ENCODE peak calls at places on chromosomes 3 and 15, in four cellular contexts. M, Y, Q and Z are unnamed samples.

GRCh38 chr3:59192473-59192872 is 142.6 kb upstream of the CFAP20DC start:
- DNase-seq in M (no peak), Y (no peak), Q (peak; percentile 84), Z (peak; percentile 85)

GRCh38 chr15:25784876-25785642 is 78.1 kb downstream of the ATP10A start:
- DNase-seq in M (no peak), Y (no peak), Q (no peak), Z (peak; percentile 99)

GRCh38 chr15:99118801-99119546 is 14.1 kb downstream of the SYNM start:
- DNase-seq in M (no peak), Y (no peak), Q (no peak), Z (no peak)

GRCh38 chr3:98573231-98573728 is 20.1 kb downstream of the CPOX start:
- DNase-seq in M (peak; percentile 36), Y (peak; percentile 20), Q (peak; percentile 76), Z (peak; percentile 48)

GRCh38 chr15:100667405-100668320 is 65.3 kb downstream of the ASB7 start:
- DNase-seq in M (peak; percentile 69), Y (no peak), Q (peak; percentile 34), Z (peak; percentile 45)

GRCh38 chr15:78914027-78914764 is 30.6 kb downstream of the CTSH start:
- DNase-seq in M (no peak), Y (peak; percentile 21), Q (no peak), Z (peak; percentile 66)

GRCh38 chr3:70108072-70108471 is 108.5 kb downstream of the SAMMSON start:
- DNase-seq in M (peak; percentile 17), Y (peak; percentile 65), Q (peak; percentile 27), Z (peak; percentile 8)

GRCh38 chr3:33047842-33048834 is 48.8 kb downstream of the GLB1 start:
- DNase-seq in M (no peak), Y (no peak), Q (no peak), Z (no peak)

GRCh38 chr3:99776516-99777209 is 41.0 kb upstream of the CMSS1 start:
- DNase-seq in M (no peak), Y (no peak), Q (peak; percentile 80), Z (no peak)

GRCh38 chr3:52277972-52278509 is 408 bp downstream of the WDR82 start:
- DNase-seq in M (peak; percentile 80), Y (peak; percentile 81), Q (no peak), Z (peak; percentile 81)

GRCh38 chr15:91224750-91225380 is 124.8 kb downstream of the SV2B start:
- DNase-seq in M (peak; percentile 68), Y (peak; percentile 65), Q (peak; percentile 66), Z (peak; percentile 50)

GRCh38 chr15:23566070-23567050 is 886 bp downstream of the MKRN3 start:
- DNase-seq in M (peak; percentile 77), Y (no peak), Q (peak; percentile 68), Z (no peak)

GRCh38 chr15:70447927-70448698 is 315.2 kb downstream of the UACA start:
- DNase-seq in M (peak; percentile 57), Y (no peak), Q (no peak), Z (no peak)

GRCh38 chr3:65098400-65098799 is 410.6 kb upstream of the ADAMTS9 start:
- DNase-seq in M (no peak), Y (no peak), Q (no peak), Z (no peak)

GRCh38 chr3:40521254-40521653 is 3.5 kb upstream of the ZNF621 start:
- DNase-seq in M (no peak), Y (no peak), Q (no peak), Z (no peak)

GRCh38 chr15:101250331-101250730 is 1.5 kb downstream of the CHSY1 start:
- DNase-seq in M (no peak), Y (peak; percentile 18), Q (peak; percentile 62), Z (peak; percentile 90)

GRCh38 chr3:57164606-57165573 is at the start of gene IL17RD:
- DNase-seq in M (peak; percentile 98), Y (peak; percentile 96), Q (peak; percentile 82), Z (peak; percentile 93)

GRCh38 chr3:69698728-69699127 is 40.5 kb upstream of the MITF start:
- DNase-seq in M (no peak), Y (no peak), Q (no peak), Z (peak; percentile 49)

GRCh38 chr3:22263042-22263441 is 512.0 kb upstream of the ZNF385D start:
- DNase-seq in M (no peak), Y (no peak), Q (peak; percentile 89), Z (peak; percentile 87)
- TF ChIP-seq EZH2phosphoT487 in M (no peak), Y (no peak), Q (no peak), Z (no peak)

GRCh38 chr15:92908369-92909057 is 8.4 kb downstream of the CHD2 start:
- DNase-seq in M (no peak), Y (no peak), Q (no peak), Z (no peak)
- H3K4me1 ChIP-seq in M (peaks cover 35% of the 10 kb centered on the region), Y (peaks cover 37% of the 10 kb centered on the region), Q (peaks cover 51% of the 10 kb centered on the region), Z (peaks cover 64% of the 10 kb centered on the region)

GRCh38 chr15:60009581-60010379 is 5.7 kb downstream of the FOXB1 start:
- DNase-seq in M (no peak), Y (peak; percentile 56), Q (no peak), Z (no peak)
- TF ChIP-seq EZH2phosphoT487 in M (no peak), Y (no peak), Q (no peak), Z (no peak)

GRCh38 chr3:15795563-15796308 is 2.0 kb downstream of the ANKRD28 start:
- DNase-seq in M (no peak), Y (no peak), Q (peak; percentile 53), Z (peak; percentile 86)
- H3K4me1 ChIP-seq in M (peaks cover 16% of the 10 kb centered on the region), Y (peaks cover 45% of the 10 kb centered on the region), Q (peaks cover 59% of the 10 kb centered on the region), Z (peaks cover 40% of the 10 kb centered on the region)

GRCh38 chr3:131178710-131179375 is 152.2 kb downstream of the NEK11 start:
- DNase-seq in M (no peak), Y (no peak), Q (no peak), Z (no peak)
- TF ChIP-seq EZH2phosphoT487 in M (no peak), Y (no peak), Q (no peak), Z (no peak)

DNA sequence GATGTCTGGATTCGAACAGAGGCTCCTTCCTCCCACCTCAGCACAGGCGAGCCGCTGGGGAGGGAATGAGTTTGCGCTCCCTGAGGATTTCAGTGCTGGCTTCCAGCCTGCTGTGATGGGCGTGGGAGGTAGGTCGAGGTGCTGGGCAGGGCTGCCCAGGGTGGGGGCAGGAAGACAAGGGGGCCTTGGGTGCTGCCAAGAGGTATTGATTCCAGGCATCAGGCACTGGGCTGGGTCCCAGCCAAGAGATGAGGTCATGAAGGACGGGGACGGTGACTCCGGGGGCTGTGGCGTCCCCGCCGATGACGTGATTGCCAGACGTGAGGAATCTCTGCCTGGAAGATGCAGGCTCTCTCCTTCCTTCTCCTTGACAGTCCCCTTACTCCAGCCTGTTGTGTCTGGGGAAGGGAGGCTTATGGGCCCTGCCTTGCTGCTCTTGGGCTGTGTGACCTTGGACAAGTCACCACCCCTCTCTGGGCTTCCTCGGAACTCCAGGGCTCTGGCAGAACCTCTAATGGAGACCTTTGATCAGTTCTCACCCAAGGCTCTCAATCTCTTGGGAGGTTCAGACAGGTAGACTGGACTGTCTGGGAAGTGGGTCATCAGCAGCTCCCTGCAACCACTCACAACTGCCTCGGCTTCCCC is 116.8 kb downstream of the FBLN2 start:
- DNase-seq in M (no peak), Y (no peak), Q (no peak), Z (no peak)
- H3K4me1 ChIP-seq in M (no peaks in the 10 kb centered on the region), Y (no peaks in the 10 kb centered on the region), Q (no peaks in the 10 kb centered on the region), Z (no peaks in the 10 kb centered on the region)

GRCh38 chr15:64855206-64856000 is 13.7 kb downstream of the PLEKHO2 start:
- DNase-seq in M (no peak), Y (peak; percentile 1), Q (no peak), Z (peak; percentile 76)

GRCh38 chr15:64858136-64858535 is 16.4 kb downstream of the PLEKHO2 start:
- DNase-seq in M (no peak), Y (no peak), Q (no peak), Z (no peak)

GRCh38 chr15:64856429-64857145 is 14.9 kb downstream of the PLEKHO2 start:
- DNase-seq in M (peak; percentile 80), Y (peak; percentile 64), Q (no peak), Z (peak; percentile 57)

GRCh38 chr15:64859226-64859625 is 17.5 kb downstream of the PLEKHO2 start:
- DNase-seq in M (no peak), Y (no peak), Q (no peak), Z (no peak)

DNA sequence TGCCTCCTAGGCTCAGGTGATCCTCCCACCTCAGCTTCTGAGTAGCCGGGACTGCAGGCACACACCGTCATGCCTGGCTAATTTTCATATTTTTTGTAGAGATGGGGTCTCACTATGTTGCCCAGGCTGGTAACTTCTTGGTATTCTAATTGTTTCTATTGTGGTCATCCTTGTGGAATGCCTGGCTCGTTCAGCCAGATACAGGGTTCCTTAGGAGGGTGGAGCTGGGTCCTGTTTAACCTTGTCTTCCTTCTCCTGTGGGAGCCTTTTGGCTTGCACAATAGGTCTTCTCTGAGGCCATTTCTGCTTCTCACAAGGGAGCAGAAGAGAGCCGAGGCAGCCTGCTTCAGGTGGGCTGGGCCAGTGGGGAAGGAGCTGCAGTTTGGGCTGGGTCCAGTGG is 15.7 kb downstream of the PLEKHO2 start:
- DNase-seq in M (no peak), Y (peak; percentile 2), Q (no peak), Z (peak; percentile 83)
- TF ChIP-seq EZH2phosphoT487 in M (no peak), Y (no peak), Q (no peak), Z (no peak)

DNA sequence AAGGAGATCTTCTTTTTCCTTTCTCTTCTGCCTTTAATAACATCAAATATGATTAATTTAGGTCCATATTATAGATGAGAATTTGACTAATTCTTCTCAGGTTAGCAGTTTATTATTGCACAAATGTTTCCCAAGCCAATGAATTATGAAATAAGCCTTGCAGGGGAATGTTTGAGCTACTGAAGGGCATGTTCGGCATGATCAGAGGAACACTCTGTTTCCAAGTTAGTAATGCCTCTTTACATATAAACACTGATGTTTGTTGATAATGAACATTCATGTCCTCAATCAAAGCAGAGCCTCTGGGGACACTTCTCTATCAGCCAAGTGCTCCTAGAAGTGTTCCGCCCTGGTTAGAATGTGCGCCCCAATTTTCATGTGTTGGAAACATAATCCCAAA is 10.0 kb upstream of the CYP1A1 start:
- DNase-seq in M (no peak), Y (no peak), Q (no peak), Z (no peak)
- H3K4me1 ChIP-seq in M (no peaks in the 10 kb centered on the region), Y (no peaks in the 10 kb centered on the region), Q (no peaks in the 10 kb centered on the region), Z (no peaks in the 10 kb centered on the region)

GRCh38 chr15:31325432-31325975 is 1.1 kb upstream of the KLF13 start:
- DNase-seq in M (peak; percentile 82), Y (peak; percentile 52), Q (peak; percentile 4), Z (peak; percentile 58)
- TF ChIP-seq EZH2phosphoT487 in M (no peak), Y (peak; percentile 50), Q (no peak), Z (no peak)